ENCODE peak calls at places on chromosomes 4 and X, in four cellular contexts. One of them, this sample, is unnamed.

GRCh38 chr4:163804001-163804400 is 309.5 kb downstream of the TMA16 start:
- DNase-seq in psoas muscle: no peak
- DNase-seq in GM12878: no peak
- DNase-seq in AG04450: no peak
- DNase-seq in this sample: no peak

GRCh38 chrX:136209016-136209738 is 42.0 kb downstream of the MAP7D3 start:
- DNase-seq in psoas muscle: peak; percentile 75
- DNase-seq in GM12878: no peak
- DNase-seq in AG04450: no peak
- DNase-seq in this sample: no peak

GRCh38 chr4:786861-787300 is 39.0 kb downstream of the CPLX1 start:
- DNase-seq in psoas muscle: no peak
- DNase-seq in AG04450: no peak
- DNase-seq in GM12878: no peak
- DNase-seq in this sample: no peak

GRCh38 chr4:88244821-88245579 is 39.4 kb downstream of the PPM1K start:
- DNase-seq in GM12878: no peak
- DNase-seq in psoas muscle: peak; percentile 86
- DNase-seq in AG04450: no peak
- DNase-seq in this sample: no peak

GRCh38 chr4:217891-218290 is 87.4 kb downstream of the ZNF732 start:
- DNase-seq in psoas muscle: no peak
- DNase-seq in AG04450: no peak
- DNase-seq in GM12878: no peak
- DNase-seq in this sample: no peak

GRCh38 chrX:131067216-131067615 is 9.1 kb downstream of the ARHGAP36 start:
- DNase-seq in AG04450: no peak
- DNase-seq in GM12878: no peak
- DNase-seq in psoas muscle: no peak
- DNase-seq in this sample: no peak

GRCh38 chrX:143635915-143636314 is at the start of gene SLITRK4:
- DNase-seq in GM12878: no peak
- DNase-seq in psoas muscle: no peak
- DNase-seq in AG04450: no peak
- DNase-seq in this sample: no peak

GRCh38 chrX:114058988-114059418 is 524.9 kb upstream of the HTR2C start:
- DNase-seq in psoas muscle: no peak
- DNase-seq in GM12878: no peak
- DNase-seq in AG04450: no peak
- DNase-seq in this sample: no peak

GRCh38 chrX:12811658-12812057 is 20.4 kb downstream of the PRPS2 start:
- DNase-seq in psoas muscle: no peak
- DNase-seq in AG04450: no peak
- DNase-seq in GM12878: no peak
- DNase-seq in this sample: no peak

GRCh38 chrX:135421537-135421931 is 210 bp upstream of the SMIM10L2A start:
- DNase-seq in psoas muscle: peak; percentile 89
- DNase-seq in GM12878: peak; percentile 19
- DNase-seq in AG04450: peak; percentile 6
- DNase-seq in this sample: no peak

GRCh38 chr4:102734116-102734515 is 26.7 kb downstream of the MANBA start:
- DNase-seq in GM12878: no peak
- DNase-seq in AG04450: no peak
- DNase-seq in psoas muscle: no peak
- DNase-seq in this sample: no peak

GRCh38 chr4:102732678-102733445 is 27.9 kb downstream of the MANBA start:
- DNase-seq in psoas muscle: no peak
- DNase-seq in GM12878: no peak
- DNase-seq in AG04450: no peak
- DNase-seq in this sample: no peak

GRCh38 chr4:102734591-102735385 is 26.0 kb downstream of the MANBA start:
- DNase-seq in AG04450: no peak
- DNase-seq in psoas muscle: no peak
- DNase-seq in GM12878: peak; percentile 39
- DNase-seq in this sample: no peak

GRCh38 chr4:102735578-102735977 is 25.2 kb downstream of the MANBA start:
- DNase-seq in GM12878: no peak
- DNase-seq in AG04450: no peak
- DNase-seq in psoas muscle: no peak
- DNase-seq in this sample: no peak

DNA sequence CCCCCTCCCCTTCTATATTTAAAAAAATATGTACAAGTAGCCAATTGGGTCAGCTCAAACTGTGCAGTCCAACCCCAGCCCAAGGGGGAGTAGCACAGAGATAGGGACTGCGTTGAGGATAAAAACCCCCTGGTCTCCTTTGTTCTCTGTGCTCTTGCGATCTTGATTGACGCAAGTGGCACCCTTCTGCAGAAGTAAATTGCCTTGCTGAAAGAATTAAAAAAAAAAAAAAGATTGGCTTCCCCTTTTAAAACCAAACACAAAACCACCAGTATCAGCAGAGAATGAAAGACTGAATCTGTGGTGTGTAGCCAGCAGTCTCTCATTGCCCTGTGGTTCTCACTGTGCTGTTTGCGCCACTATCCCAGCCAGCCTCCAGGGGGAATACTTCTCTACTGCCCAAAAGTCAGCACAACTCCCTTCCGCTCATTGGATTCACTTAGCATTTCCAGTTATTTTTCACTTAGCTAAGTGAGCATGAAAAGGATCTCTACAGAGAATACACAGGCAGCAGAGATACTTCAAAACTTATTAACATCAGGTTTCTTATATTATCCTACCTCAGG is 29.7 kb downstream of the MANBA start:
- DNase-seq in psoas muscle: no peak
- DNase-seq in AG04450: no peak
- DNase-seq in GM12878: no peak
- DNase-seq in this sample: no peak
- TF ChIP-seq CTCF in psoas muscle: no peak
- TF ChIP-seq CTCF in AG04450: peak; percentile 13
- TF ChIP-seq CTCF in GM12878: peak; percentile 7
- TF ChIP-seq CTCF in this sample: peak; percentile 24

DNA sequence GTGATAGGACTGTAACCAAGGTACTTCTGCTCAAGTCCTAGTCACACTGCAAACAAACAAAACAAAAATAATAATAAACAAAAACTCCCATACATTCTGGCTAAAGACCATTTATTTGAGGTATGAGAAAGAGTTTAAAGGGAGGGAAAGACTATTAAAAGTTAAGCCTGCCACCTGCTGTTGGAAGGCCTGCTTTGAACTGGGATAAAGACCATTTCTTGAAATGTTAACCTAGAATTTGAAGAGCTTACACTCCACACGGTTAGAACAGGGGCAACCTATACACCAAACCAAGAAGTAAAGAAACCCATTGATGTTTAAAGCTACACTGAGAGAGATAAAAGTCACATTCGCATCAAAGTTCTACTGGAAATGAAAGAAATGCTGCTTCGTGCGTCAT is 548.7 kb upstream of the DIPK2B start:
- DNase-seq in AG04450: no peak
- DNase-seq in GM12878: no peak
- DNase-seq in psoas muscle: no peak
- DNase-seq in this sample: no peak
- TF ChIP-seq CTCF in AG04450: peak; percentile 45
- TF ChIP-seq CTCF in GM12878: peak; percentile 21
- TF ChIP-seq CTCF in psoas muscle: peak; percentile 22
- TF ChIP-seq CTCF in this sample: peak; percentile 40

GRCh38 chrX:151505796-151506195 is 57.7 kb upstream of the PASD1 start:
- DNase-seq in psoas muscle: no peak
- DNase-seq in GM12878: no peak
- DNase-seq in AG04450: no peak
- DNase-seq in this sample: no peak
- TF ChIP-seq CTCF in psoas muscle: peak; percentile 35
- TF ChIP-seq CTCF in GM12878: peak; percentile 49
- TF ChIP-seq CTCF in AG04450: no peak
- TF ChIP-seq CTCF in this sample: peak; percentile 52

GRCh38 chr4:156154978-156155377 is 201.3 kb upstream of the CTSO start:
- DNase-seq in psoas muscle: no peak
- DNase-seq in AG04450: no peak
- DNase-seq in GM12878: no peak
- DNase-seq in this sample: no peak
- TF ChIP-seq CTCF in psoas muscle: no peak
- TF ChIP-seq CTCF in AG04450: peak; percentile 33
- TF ChIP-seq CTCF in GM12878: no peak
- TF ChIP-seq CTCF in this sample: peak; percentile 28

DNA sequence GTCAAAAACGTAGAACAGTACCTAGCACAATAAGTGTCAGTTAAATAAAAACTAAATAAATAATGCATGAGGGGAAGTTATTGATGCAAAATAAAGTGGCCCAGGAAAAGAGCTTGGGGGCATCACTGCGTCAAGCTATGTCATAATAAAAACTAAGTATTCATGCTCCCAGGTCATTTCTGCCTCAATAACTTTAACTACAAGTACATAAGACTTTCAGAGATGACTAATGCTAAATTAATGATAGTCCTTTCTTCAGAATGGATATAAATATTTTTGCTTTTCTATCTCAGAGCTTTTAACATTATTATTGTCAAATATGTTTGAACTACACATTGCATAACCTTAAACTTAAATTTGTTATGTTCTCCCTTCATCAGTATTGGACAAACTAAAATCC is 92.2 kb upstream of the MAGEB10 start:
- DNase-seq in psoas muscle: no peak
- DNase-seq in GM12878: no peak
- DNase-seq in AG04450: no peak
- DNase-seq in this sample: no peak
- TF ChIP-seq CTCF in psoas muscle: no peak
- TF ChIP-seq CTCF in GM12878: no peak
- TF ChIP-seq CTCF in AG04450: no peak
- TF ChIP-seq CTCF in this sample: no peak

GRCh38 chrX:48606091-48606490 is 8.8 kb downstream of the WDR13 start:
- DNase-seq in psoas muscle: no peak
- DNase-seq in AG04450: no peak
- DNase-seq in GM12878: no peak
- DNase-seq in this sample: no peak
- TF ChIP-seq CTCF in psoas muscle: no peak
- TF ChIP-seq CTCF in AG04450: no peak
- TF ChIP-seq CTCF in GM12878: no peak
- TF ChIP-seq CTCF in this sample: peak; percentile 22

DNA sequence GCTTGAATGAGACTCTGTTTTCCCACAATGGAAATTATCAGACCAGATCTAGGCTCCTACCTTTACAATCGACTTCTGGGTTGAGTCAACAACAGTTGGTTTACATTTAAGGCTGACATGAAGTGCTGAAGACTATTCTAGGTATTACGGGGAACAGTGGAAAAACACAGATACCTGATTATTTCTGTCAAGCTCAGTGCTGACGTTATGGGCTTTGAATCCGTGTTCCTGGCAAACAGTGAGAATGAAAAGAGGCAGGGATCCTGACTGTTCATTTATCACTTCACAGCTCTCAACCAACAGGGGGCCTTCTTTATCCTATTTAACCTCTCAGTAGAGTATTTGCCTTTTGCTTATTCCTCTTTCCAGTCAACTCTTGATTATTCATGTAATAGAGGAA is 43.1 kb downstream of the TMEM164 start:
- DNase-seq in AG04450: no peak
- DNase-seq in GM12878: no peak
- DNase-seq in psoas muscle: no peak
- DNase-seq in this sample: no peak
- TF ChIP-seq CTCF in AG04450: no peak
- TF ChIP-seq CTCF in GM12878: no peak
- TF ChIP-seq CTCF in psoas muscle: no peak
- TF ChIP-seq CTCF in this sample: peak; percentile 22

GRCh38 chrX:36908801-36909403 is 99.3 kb upstream of the FAM47C start:
- DNase-seq in AG04450: no peak
- DNase-seq in psoas muscle: no peak
- DNase-seq in GM12878: peak; percentile 1
- DNase-seq in this sample: no peak
- TF ChIP-seq CTCF in AG04450: peak; percentile 44
- TF ChIP-seq CTCF in psoas muscle: peak; percentile 43
- TF ChIP-seq CTCF in GM12878: peak; percentile 37
- TF ChIP-seq CTCF in this sample: peak; percentile 50

GRCh38 chr4:183157215-183157614 is 58.2 kb downstream of the WWC2 start:
- DNase-seq in psoas muscle: no peak
- DNase-seq in AG04450: no peak
- DNase-seq in GM12878: no peak
- DNase-seq in this sample: no peak
- TF ChIP-seq CTCF in psoas muscle: no peak
- TF ChIP-seq CTCF in AG04450: peak; percentile 17
- TF ChIP-seq CTCF in GM12878: no peak
- TF ChIP-seq CTCF in this sample: peak; percentile 44

GRCh38 chr4:173237152-173237551 is 68.5 kb downstream of the GALNT7 start:
- DNase-seq in GM12878: no peak
- DNase-seq in psoas muscle: no peak
- DNase-seq in AG04450: no peak
- DNase-seq in this sample: no peak
- TF ChIP-seq CTCF in GM12878: no peak
- TF ChIP-seq CTCF in psoas muscle: no peak
- TF ChIP-seq CTCF in AG04450: peak; percentile 28
- TF ChIP-seq CTCF in this sample: no peak

This sample was measured in epithelial cell of proximal tubule.